ENCODE peak calls at places on chromosomes 2 and 18, in six cellular contexts. R is NCI-H226, N is T-cell, C is amygdala, T is T-helper 9 cell, I is GM23338. A is an unnamed sample.

GRCh38 chr2:157866202-157866601 is 9.9 kb downstream of the ACVR1 start:
- DNase-seq in R (no peak), N (no peak), C (no peak), T (no peak), I (peak; percentile 74), A (no peak)

GRCh38 chr2:54605836-54606235 is 117.6 kb upstream of the EML6 start:
- DNase-seq in R (peak; percentile 47), N (no peak), C (no peak), T (no peak), I (no peak), A (no peak)

GRCh38 chr2:64467463-64467843 is 13.5 kb downstream of the LGALSL start:
- DNase-seq in R (no peak), N (no peak), C (peak; percentile 44), T (no peak), I (no peak), A (no peak)

GRCh38 chr2:191486584-191487320 is 191.2 kb upstream of the NABP1 start:
- DNase-seq in R (peak; percentile 97), N (no peak), C (no peak), T (no peak), I (no peak), A (no peak)

GRCh38 chr18:79400591-79401381 is 5.1 kb downstream of the NFATC1 start:
- DNase-seq in R (no peak), N (peak; percentile 67), C (no peak), T (peak; percentile 56), I (no peak), A (peak; percentile 34)

GRCh38 chr2:67515538-67515937 is 118.4 kb downstream of the ETAA1 start:
- DNase-seq in R (no peak), N (no peak), C (no peak), T (no peak), I (no peak), A (no peak)

GRCh38 chr2:154924531-154924930 is 226.0 kb downstream of the KCNJ3 start:
- DNase-seq in R (no peak), N (no peak), C (no peak), T (no peak), I (no peak), A (no peak)

GRCh38 chr18:22044474-22045220 is 124.7 kb upstream of the GATA6 start:
- DNase-seq in R (no peak), N (no peak), C (no peak), T (no peak), I (no peak), A (no peak)

GRCh38 chr18:4640349-4641012 is 185.4 kb upstream of the DLGAP1 start:
- DNase-seq in R (no peak), N (no peak), C (no peak), T (no peak), I (peak; percentile 12), A (no peak)

GRCh38 chr2:35081001-35081628 is 1274.5 kb upstream of the CRIM1 start:
- DNase-seq in R (no peak), N (no peak), C (no peak), T (no peak), I (no peak), A (no peak)

GRCh38 chr18:49921278-49922037 is 108.1 kb upstream of the ACAA2 start:
- DNase-seq in R (no peak), N (no peak), C (no peak), T (no peak), I (no peak), A (no peak)

GRCh38 chr18:76721207-76721996 is 101.0 kb upstream of the ZNF236 start:
- DNase-seq in R (no peak), N (peak; percentile 68), C (no peak), T (peak; percentile 34), I (no peak), A (peak; percentile 83)

GRCh38 chr18:68922392-68922791 is 124.5 kb downstream of the CCDC102B start:
- DNase-seq in R (no peak), N (no peak), C (no peak), T (no peak), I (no peak), A (no peak)

GRCh38 chr2:55961318-55961911 is 37.8 kb upstream of the EFEMP1 start:
- DNase-seq in R (peak; percentile 34), N (no peak), C (peak; percentile 37), T (no peak), I (peak; percentile 74), A (no peak)

GRCh38 chr2:189528617-189529016 is 52.0 kb downstream of the SLC40A1 start:
- DNase-seq in R (no peak), N (no peak), C (no peak), T (no peak), I (no peak), A (no peak)

GRCh38 chr18:61340148-61340547 is 6.9 kb downstream of the CDH20 start:
- DNase-seq in R (no peak), N (no peak), C (no peak), T (no peak), I (no peak), A (no peak)

GRCh38 chr2:234763051-234763909 is 188.5 kb upstream of the SH3BP4 start:
- DNase-seq in R (peak; percentile 73), N (no peak), C (no peak), T (no peak), I (no peak), A (no peak)